ENCODE peak calls at places on chromosomes 2 and 18, in four cellular contexts. L, U, X and A are unnamed samples.

GRCh38 chr2:224284134-224284946 is 117.6 kb downstream of the FAM124B start:
- DNase-seq in X (peak), L (no peak), U (peak), A (no peak)

GRCh38 chr2:41963661-41964525 is 83.9 kb upstream of the PKDCC start:
- DNase-seq in L (peak), X (peak), U (no peak), A (peak)

GRCh38 chr18:11826836-11827235 is 24.4 kb upstream of the CHMP1B start:
- DNase-seq in U (no peak), X (no peak), L (no peak), A (no peak)

GRCh38 chr2:20436716-20437470 is 10.0 kb upstream of the RHOB start:
- DNase-seq in X (no peak), U (no peak), L (no peak), A (no peak)

GRCh38 chr18:80200932-80201672 is 46.2 kb downstream of the PARD6G start:
- DNase-seq in L (no peak), X (no peak), U (no peak), A (no peak)

GRCh38 chr18:10560457-10561045 is 34.7 kb downstream of the NAPG start:
- DNase-seq in U (peak), X (peak), L (peak), A (peak)

GRCh38 chr2:239548491-239548890 is 147.7 kb upstream of the HDAC4 start:
- DNase-seq in X (no peak), L (no peak), U (no peak), A (no peak)

GRCh38 chr2:55102056-55102812 is 52.0 kb upstream of the RTN4 start:
- DNase-seq in U (no peak), X (no peak), L (no peak), A (no peak)

GRCh38 chr18:77031662-77032061 is 100.9 kb downstream of the MBP start:
- DNase-seq in U (no peak), L (no peak), X (no peak), A (no peak)

GRCh38 chr18:78818961-78819360 is 160.7 kb upstream of the SALL3 start:
- DNase-seq in U (no peak), X (no peak), L (no peak), A (no peak)

GRCh38 chr2:199862779-199863178 is 11.8 kb upstream of the FTCDNL1 start:
- DNase-seq in L (no peak), U (no peak), X (no peak), A (no peak)

GRCh38 chr2:43518182-43518581 is 77.7 kb downstream of the THADA start:
- DNase-seq in L (no peak), X (no peak), U (no peak), A (no peak)

GRCh38 chr2:231347081-231347480 is 48.4 kb upstream of the B3GNT7 start:
- DNase-seq in L (no peak), U (peak), X (no peak), A (no peak)

DNA sequence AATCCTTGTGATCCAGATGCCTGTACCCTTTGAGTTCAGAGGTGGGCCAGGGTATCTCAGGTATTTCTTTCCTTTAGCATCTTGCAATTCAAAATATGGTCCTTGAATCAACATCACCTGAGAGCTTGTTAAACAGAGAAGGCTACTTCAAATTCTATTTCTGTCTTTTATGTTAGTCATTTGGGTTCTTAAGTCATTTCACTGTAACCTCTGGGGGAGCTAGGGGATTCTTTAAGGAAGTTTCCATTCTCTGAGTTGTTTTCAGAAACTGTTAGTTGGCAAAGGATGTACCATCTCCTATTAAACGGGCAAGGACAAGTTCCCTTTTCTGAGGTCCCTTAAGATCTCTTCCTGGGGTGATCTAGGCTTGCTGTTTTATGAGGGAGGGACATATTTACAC is 16.6 kb downstream of the CFLAR start:
- DNase-seq in X (no peak), U (no peak), L (no peak), A (no peak)
- H3K4me3 ChIP-seq in X (no peak), U (no peak), L (no peak), A (peak)

GRCh38 chr18:75212626-75213110 is 2.1 kb downstream of the TSHZ1 start:
- DNase-seq in X (no peak), U (no peak), L (no peak), A (no peak)
- H3K4me3 ChIP-seq in X (no peak), U (peak), L (peak), A (peak)

GRCh38 chr2:147420947-147421346 is 423.9 kb upstream of the ACVR2A start:
- DNase-seq in L (no peak), X (no peak), U (no peak), A (no peak)

GRCh38 chr2:147420517-147420916 is 424.3 kb upstream of the ACVR2A start:
- DNase-seq in L (no peak), U (no peak), X (peak), A (no peak)

DNA sequence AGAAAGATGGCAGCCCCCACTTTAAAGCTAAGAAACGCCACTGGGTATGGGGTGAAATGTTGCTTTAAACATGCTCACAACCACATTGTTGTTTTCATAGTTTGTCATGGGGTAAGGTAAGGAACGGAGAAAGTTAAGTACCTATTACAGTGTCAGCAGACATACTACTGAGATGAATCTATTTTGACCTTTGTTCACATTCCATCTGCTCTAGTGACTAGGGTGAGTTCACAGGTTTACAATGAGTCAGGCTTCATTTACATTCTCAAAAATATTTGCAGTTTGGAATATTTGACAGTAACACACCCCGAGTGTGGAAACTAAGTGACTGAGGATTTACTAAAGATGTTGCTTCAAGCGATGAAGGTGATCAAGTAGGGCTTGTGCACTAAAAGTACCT is 428.7 kb upstream of the ACVR2A start:
- DNase-seq in U (no peak), X (no peak), L (no peak), A (no peak)
- H3K4me3 ChIP-seq in U (no peak), X (no peak), L (no peak), A (no peak)

DNA sequence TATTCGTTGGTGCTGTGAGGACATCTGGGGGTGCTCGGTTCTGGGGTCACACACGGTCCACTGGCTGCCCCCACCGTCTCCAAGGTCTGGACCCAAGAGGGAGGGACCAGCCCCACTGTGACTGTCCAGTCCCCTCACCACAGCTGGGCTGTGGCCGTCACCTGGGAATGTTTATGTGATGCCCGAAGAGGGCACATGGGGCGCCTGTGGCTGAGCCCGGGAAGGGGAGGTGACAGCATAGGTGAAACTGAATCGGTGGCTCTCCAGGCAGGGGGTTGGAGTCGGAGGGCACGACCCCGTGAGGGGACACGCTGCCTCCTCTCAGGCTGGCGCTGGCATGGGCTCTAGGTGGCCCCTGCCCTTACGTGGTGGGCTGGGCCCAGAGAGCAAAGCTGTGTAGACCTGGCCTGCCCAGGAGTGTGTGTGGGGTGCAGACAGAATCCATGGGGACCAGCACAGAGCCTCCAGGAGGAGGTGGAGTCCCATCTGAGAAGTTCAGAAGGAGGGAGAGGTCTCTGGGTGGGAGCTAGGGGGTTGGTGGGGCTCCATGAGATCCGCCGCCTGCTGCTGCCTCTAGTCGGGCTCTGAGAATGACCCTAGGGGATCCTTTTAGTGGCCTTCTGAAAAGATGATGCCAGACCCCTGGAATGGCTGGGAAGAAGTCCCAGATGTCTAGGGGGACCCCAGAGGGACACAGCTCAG is 1.8 kb downstream of the BOK start:
- DNase-seq in X (no peak), L (no peak), U (no peak), A (no peak)
- H3K4me3 ChIP-seq in X (no peak), L (peak), U (no peak), A (peak)

GRCh38 chr2:137005173-137005572 is 239.8 kb downstream of the THSD7B start:
- DNase-seq in X (no peak), L (no peak), U (no peak), A (no peak)

GRCh38 chr2:137002911-137003310 is 237.6 kb downstream of the THSD7B start:
- DNase-seq in U (no peak), L (no peak), X (no peak), A (no peak)

GRCh38 chr2:137009953-137010352 is 244.6 kb downstream of the THSD7B start:
- DNase-seq in X (no peak), L (no peak), U (no peak), A (no peak)

DNA sequence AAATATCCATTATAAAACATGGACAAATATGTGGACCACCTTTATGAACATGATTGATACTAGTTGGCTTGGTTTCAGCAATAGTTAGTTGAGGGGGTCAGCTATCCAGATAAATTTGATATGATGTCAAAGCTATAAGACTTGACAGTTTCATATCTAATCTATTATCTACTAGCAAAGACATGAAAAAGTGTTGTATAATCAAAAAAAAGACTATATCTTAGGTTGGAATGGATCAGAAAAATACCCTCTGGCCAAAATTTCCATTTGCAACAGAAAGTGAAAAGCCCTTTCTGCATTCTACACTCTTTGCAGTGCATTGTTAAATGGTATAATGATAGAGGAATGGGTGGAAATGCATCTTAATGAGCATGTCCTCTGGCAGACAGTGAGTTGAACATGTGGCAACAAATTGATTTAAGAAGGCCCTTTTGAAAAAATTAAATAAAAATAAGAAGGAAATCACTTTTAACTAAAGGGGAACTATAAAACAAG is 242.6 kb downstream of the THSD7B start:
- DNase-seq in U (no peak), L (no peak), X (no peak), A (no peak)
- H3K4me3 ChIP-seq in U (no peak), L (no peak), X (no peak), A (no peak)

GRCh38 chr2:241677392-241677791 is 9.2 kb downstream of the DTYMK start:
- DNase-seq in X (no peak), L (no peak), U (no peak), A (no peak)
- H3K4me3 ChIP-seq in X (no peak), L (no peak), U (no peak), A (no peak)

GRCh38 chr2:71004356-71004755 is 9.7 kb upstream of the TEX261 start:
- DNase-seq in U (peak), L (no peak), X (no peak), A (no peak)

GRCh38 chr2:71003396-71003795 is 8.7 kb upstream of the TEX261 start:
- DNase-seq in X (no peak), U (no peak), L (no peak), A (no peak)

GRCh38 chr2:70999362-70999761 is 4.7 kb upstream of the TEX261 start:
- DNase-seq in U (peak), X (no peak), L (no peak), A (no peak)

GRCh38 chr2:71001592-71002570 is 7.2 kb upstream of the TEX261 start:
- DNase-seq in X (peak), U (peak), L (peak), A (no peak)

GRCh38 chr2:71000780-71001591 is 6.3 kb upstream of the TEX261 start:
- DNase-seq in L (peak), U (peak), X (peak), A (peak)
- H3K4me3 ChIP-seq in L (no peak), U (peak), X (no peak), A (peak)